ENCODE peak calls at places on chromosomes 13 and 19, in four cellular contexts. Z is RWPE2, Y is mammary epithelial cell, A is SK-N-SH. V is an unnamed sample.

GRCh38 chr19:2490659-2491058 is 14.7 kb downstream of the GADD45B start:
- DNase-seq in Z (no peak), Y (no peak), A (no peak), V (no peak)

GRCh38 chr13:92808007-92808406 is 418.6 kb upstream of the GPC6 start:
- DNase-seq in Z (no peak), Y (no peak), A (no peak), V (no peak)

GRCh38 chr13:25069236-25069635 is 26.7 kb upstream of the PABPC3 start:
- DNase-seq in Z (no peak), Y (no peak), A (no peak), V (no peak)

GRCh38 chr19:45276284-45276687 is 25.2 kb downstream of the MARK4 start:
- DNase-seq in Z (no peak), Y (no peak), A (peak), V (no peak)

GRCh38 chr19:7795555-7796161 is 32.6 kb downstream of the CLEC4M start:
- DNase-seq in Z (no peak), Y (no peak), A (no peak), V (no peak)

GRCh38 chr13:41746259-41746658 is 214.7 kb downstream of the VWA8 start:
- DNase-seq in Z (no peak), Y (peak), A (no peak), V (peak)

GRCh38 chr13:72959643-72960042 is 99.2 kb upstream of the KLF5 start:
- DNase-seq in Z (no peak), Y (peak), A (no peak), V (peak)

GRCh38 chr13:23979361-23980159 is 82.3 kb upstream of the C1QTNF9B start:
- DNase-seq in Z (peak), Y (peak), A (peak), V (peak)

GRCh38 chr13:25902946-25903345 is 148.9 kb downstream of the SHISA2 start:
- DNase-seq in Z (no peak), Y (no peak), A (no peak), V (no peak)

GRCh38 chr13:43107780-43108179 is 84.4 kb downstream of the DNAJC15 start:
- DNase-seq in Z (no peak), Y (no peak), A (no peak), V (no peak)

GRCh38 chr13:94656766-94657165 is 55.1 kb downstream of the GPR180 start:
- DNase-seq in Z (no peak), Y (peak), A (no peak), V (peak)

GRCh38 chr13:90447735-90448103 is 899.8 kb upstream of the MIR17HG start:
- DNase-seq in Z (no peak), Y (peak), A (no peak), V (peak)

GRCh38 chr13:67204731-67205130 is 25.4 kb downstream of the PCDH9 start:
- DNase-seq in Z (no peak), Y (no peak), A (no peak), V (no peak)

GRCh38 chr19:39745645-39746044 is 7.8 kb upstream of the CLC start:
- DNase-seq in Z (no peak), Y (no peak), A (no peak), V (no peak)

GRCh38 chr13:39353988-39354387 is 249.0 kb downstream of the LHFPL6 start:
- DNase-seq in Z (no peak), Y (peak), A (no peak), V (no peak)

GRCh38 chr19:5547881-5548280 is 19.9 kb downstream of the TINCR start:
- DNase-seq in Z (no peak), Y (peak), A (peak), V (peak)

GRCh38 chr13:77386880-77387606 is 60.1 kb upstream of the MYCBP2 start:
- DNase-seq in Z (no peak), Y (no peak), A (no peak), V (no peak)

GRCh38 chr13:24071423-24072075 is 89.0 kb upstream of the SPATA13 start:
- DNase-seq in Z (no peak), Y (peak), A (no peak), V (no peak)

GRCh38 chr19:47036233-47036651 is 12.2 kb downstream of the TMEM160 start:
- DNase-seq in Z (no peak), Y (no peak), A (no peak), V (no peak)

GRCh38 chr19:19474950-19475781 is 40.2 kb downstream of the TSSK6 start:
- DNase-seq in Z (no peak), Y (no peak), A (no peak), V (no peak)

GRCh38 chr13:101474419-101474957 is 22.0 kb downstream of the ITGBL1 start:
- DNase-seq in Z (no peak), Y (no peak), A (no peak), V (no peak)

GRCh38 chr19:14735915-14736314 is 42.4 kb downstream of the ADGRE2 start:
- DNase-seq in Z (no peak), Y (no peak), A (no peak), V (no peak)

GRCh38 chr13:45826741-45827140 is 24.8 kb downstream of the SIAH3 start:
- DNase-seq in Z (no peak), Y (no peak), A (no peak), V (no peak)

GRCh38 chr13:44906758-44907157 is 82.5 kb downstream of the NUFIP1 start:
- DNase-seq in Z (no peak), Y (no peak), A (no peak), V (no peak)

GRCh38 chr19:5889288-5889971 is 14.2 kb downstream of the NDUFA11 start:
- DNase-seq in Z (no peak), Y (no peak), A (peak), V (no peak)

GRCh38 chr13:94020833-94021232 is 458.6 kb downstream of the DCT start:
- DNase-seq in Z (no peak), Y (peak), A (no peak), V (peak)

GRCh38 chr13:108897955-108898354 is 268.5 kb downstream of the MYO16 start:
- DNase-seq in Z (no peak), Y (no peak), A (no peak), V (no peak)

GRCh38 chr13:30113983-30114491 is 193.3 kb downstream of the KATNAL1 start:
- DNase-seq in Z (no peak), Y (no peak), A (no peak), V (no peak)

GRCh38 chr19:1026189-1027019 is at the start of gene CNN2:
- DNase-seq in Z (no peak), Y (peak), A (peak), V (peak)

GRCh38 chr19:49546825-49547565 is 19.2 kb downstream of the RCN3 start:
- DNase-seq in Z (no peak), Y (peak), A (peak), V (peak)

GRCh38 chr19:31334101-31334848 is 15.0 kb downstream of the TSHZ3 start:
- DNase-seq in Z (no peak), Y (peak), A (no peak), V (no peak)

GRCh38 chr13:42064259-42064658 is 15.8 kb downstream of the DGKH start:
- DNase-seq in Z (no peak), Y (peak), A (no peak), V (no peak)

GRCh38 chr13:96474158-96474606 is 384.3 kb downstream of the HS6ST3 start:
- DNase-seq in Z (no peak), Y (no peak), A (no peak), V (no peak)

DNA sequence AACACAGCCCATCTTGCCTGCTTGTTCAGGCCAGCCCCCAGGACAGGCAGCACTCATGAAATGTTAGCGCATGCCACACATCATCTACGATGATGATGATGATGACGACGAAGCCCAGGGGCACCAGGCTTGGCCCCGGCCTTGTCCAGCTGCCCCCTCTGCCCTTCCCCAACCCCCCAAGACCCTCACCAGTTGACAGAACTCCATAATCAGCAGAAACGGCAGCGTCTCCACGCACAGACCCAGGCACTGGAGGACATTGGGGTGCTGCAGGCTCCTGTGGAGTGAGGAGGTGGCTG is 9.0 kb downstream of the LMTK3 start:
- DNase-seq in Z (no peak), Y (no peak), A (no peak), V (no peak)
- H3K27ac ChIP-seq in Z (peak), Y (no peak), A (no peak), V (peak)

GRCh38 chr19:16088985-16089846 is 12.9 kb downstream of the TPM4 start:
- DNase-seq in Z (no peak), Y (no peak), A (no peak), V (no peak)

GRCh38 chr19:16085115-16085514 is 8.8 kb downstream of the TPM4 start:
- DNase-seq in Z (no peak), Y (peak), A (no peak), V (no peak)

GRCh38 chr19:16088351-16088984 is 12.2 kb downstream of the TPM4 start:
- DNase-seq in Z (no peak), Y (no peak), A (no peak), V (no peak)

GRCh38 chr19:16084067-16084685 is 7.9 kb downstream of the TPM4 start:
- DNase-seq in Z (no peak), Y (no peak), A (no peak), V (no peak)

DNA sequence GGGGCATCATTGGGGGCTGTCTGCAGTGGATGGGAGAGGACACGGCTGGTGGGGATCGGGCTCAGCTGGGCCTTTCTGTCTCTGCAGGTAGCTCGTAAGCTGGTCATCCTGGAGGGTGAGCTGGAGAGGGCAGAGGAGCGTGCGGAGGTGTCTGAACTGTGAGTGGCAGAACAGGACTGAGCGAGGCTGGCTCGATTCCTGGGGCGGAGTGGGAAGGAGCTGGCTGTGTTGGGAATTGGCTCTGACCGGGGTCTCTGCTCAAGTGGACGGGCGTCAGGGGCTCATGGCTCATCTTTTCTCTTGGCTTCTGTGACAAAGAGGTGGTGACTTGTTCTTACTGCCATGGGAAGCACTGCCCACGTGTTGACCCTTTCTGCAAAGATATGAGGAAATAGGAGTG is 11.6 kb downstream of the TPM4 start:
- DNase-seq in Z (no peak), Y (no peak), A (no peak), V (no peak)
- H3K27ac ChIP-seq in Z (no peak), Y (no peak), A (no peak), V (peak)

DNA sequence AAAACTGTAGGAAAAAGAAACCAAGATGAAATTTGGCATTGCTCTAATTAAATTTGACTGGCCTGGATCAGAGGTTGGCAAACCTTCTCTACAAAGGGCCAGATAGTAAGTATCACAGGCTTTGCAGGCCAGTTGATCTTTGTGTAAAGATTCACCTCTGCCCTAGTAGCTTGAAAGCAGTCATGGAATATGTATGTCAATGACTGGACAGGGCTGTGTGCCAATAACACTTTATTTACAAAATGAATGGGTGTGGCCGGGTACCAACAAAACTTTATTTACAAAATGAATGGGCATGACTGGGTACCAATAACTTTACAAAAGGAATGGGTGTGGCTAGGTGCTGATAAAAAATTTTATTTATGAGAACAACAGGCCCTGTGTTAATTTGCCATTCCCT is 20.0 kb downstream of the SIN3B start:
- DNase-seq in Z (no peak), Y (no peak), A (no peak), V (peak)
- H3K27ac ChIP-seq in Z (no peak), Y (no peak), A (no peak), V (no peak)

GRCh38 chr13:110232756-110233155 is 74.2 kb downstream of the COL4A1 start:
- DNase-seq in Z (no peak), Y (no peak), A (no peak), V (no peak)
- H3K27ac ChIP-seq in Z (no peak), Y (no peak), A (peak), V (peak)

DNA sequence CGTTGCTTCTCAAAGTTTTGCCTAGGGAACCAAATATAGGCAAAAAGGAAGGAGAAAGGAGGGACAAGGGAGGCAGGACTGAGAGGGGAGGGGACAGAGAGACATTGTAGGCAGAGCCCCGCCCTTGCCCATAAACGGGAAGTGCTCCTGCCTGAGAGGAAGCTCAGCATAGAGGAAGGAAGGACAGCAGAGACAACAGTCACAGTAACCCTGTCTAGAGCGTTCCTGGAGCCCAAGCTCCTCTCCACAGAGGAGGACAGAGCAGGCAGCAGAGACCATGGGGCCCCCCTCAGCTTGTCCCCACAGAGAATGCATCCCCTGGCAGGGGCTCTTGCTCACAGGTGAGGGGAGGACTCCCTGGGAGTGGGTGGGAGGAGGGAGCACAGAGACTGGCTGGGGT is at the start of gene CEACAM21:
- DNase-seq in Z (no peak), Y (no peak), A (no peak), V (no peak)
- H3K27ac ChIP-seq in Z (no peak), Y (no peak), A (no peak), V (no peak)

GRCh38 chr13:75362026-75362425 is 119.9 kb downstream of the TBC1D4 start:
- DNase-seq in Z (no peak), Y (no peak), A (no peak), V (no peak)
- H3K27ac ChIP-seq in Z (no peak), Y (no peak), A (no peak), V (no peak)

DNA sequence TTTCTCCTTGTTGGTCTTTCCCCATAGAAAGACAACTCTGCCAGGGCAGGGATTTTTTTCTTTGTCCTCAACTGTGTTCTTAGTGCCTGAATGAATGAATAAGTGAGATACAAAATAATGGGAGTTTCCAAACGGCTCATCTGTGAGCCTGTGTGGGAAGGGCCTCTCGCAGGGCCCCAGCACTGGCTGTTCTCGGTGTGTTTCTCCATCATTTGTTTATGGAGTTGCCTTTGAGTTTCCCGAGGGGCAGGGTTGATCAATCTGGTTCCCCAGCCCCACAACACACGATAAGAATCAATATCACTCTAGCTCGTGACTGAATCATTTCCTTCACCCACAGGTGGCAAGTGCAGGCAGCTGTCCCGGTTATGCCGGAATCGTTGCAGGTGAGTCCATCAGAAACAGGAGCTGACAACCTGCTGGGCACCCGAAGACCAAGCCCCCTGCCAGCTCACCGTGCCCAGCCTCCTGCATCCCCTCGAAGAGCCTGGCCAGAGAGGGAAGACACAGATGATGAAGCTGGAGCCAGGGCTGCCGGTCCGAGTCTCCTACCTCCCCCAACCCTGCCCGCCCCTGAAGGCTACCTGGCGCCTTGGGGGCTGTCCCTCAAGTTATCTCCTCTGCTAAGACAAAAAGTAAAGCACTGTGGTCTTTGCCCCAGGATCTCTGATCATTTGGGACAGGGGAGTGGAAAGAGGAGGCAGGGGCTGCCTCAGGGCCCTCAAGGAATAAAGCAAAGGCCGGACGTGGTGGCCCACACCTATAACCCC is 14.9 kb downstream of the FXYD5 start:
- DNase-seq in Z (peak), Y (peak), A (no peak), V (no peak)
- H3K27ac ChIP-seq in Z (no peak), Y (peak), A (no peak), V (peak)

GRCh38 chr13:50038266-50038665 is 23.0 kb downstream of the KCNRG start:
- DNase-seq in Z (no peak), Y (no peak), A (no peak), V (no peak)
- H3K27ac ChIP-seq in Z (no peak), Y (no peak), A (no peak), V (no peak)

DNA sequence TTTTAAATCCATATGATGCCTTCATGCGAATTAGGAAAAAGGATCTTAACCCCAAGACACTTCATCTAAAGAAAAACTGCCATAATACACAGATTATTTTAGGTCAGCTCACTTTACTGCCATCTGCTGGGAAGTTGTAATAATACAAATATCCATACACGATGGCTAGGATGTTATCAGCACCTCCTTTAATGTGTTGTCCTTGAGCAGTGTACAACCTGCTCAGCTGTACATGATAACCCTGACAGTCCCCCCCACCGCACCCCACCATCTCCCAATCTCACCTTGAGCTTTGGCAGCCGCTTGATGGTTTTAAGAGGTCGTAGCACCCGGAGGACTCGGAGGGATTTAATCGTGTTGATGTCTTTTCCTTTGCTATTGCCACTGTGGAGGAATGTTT is 112.2 kb downstream of the IER2 start:
- DNase-seq in Z (no peak), Y (peak), A (peak), V (peak)
- H3K27ac ChIP-seq in Z (no peak), Y (no peak), A (no peak), V (no peak)